ENCODE peak calls at places on chromosomes 16 and 17, in eight cellular contexts. A is HS-27A; K is SHP77; E is stimulated activated CD4-positive, alpha-beta T cell treated with anti-CD3 and anti-CD28 coated beads, Interleukin-2, amount 100 ng/mL, for 48 hours; G is naive thymus-derived CD8-positive, alpha-beta T cell; B is NCI-H2029; H is central memory CD4-positive, alpha-beta T cell; M is mammary epithelial cell. V is an unnamed sample.
A peak's percentile ranks its signal among the peaks of the same experiment; 100 is the strongest.

GRCh38 chr16:51532551-51532950 is 381.5 kb upstream of the SALL1 start:
- DNase-seq in A (no peak), B (no peak), K (no peak), H (no peak), M (peak; percentile 69), G (no peak), E (no peak), V (no peak)

GRCh38 chr16:26542198-26542597 is 524.5 kb upstream of the C16orf82 start:
- DNase-seq in H (no peak), K (no peak), B (no peak), G (no peak), A (no peak), E (no peak), M (no peak), V (no peak)

GRCh38 chr16:59593256-59593655 is 859.1 kb upstream of the GOT2 start:
- DNase-seq in E (no peak), M (peak; percentile 54), A (peak; percentile 75), K (no peak), H (no peak), B (no peak), G (no peak), V (no peak)

GRCh38 chr17:75688209-75688771 is 21.2 kb downstream of the SAP30BP start:
- DNase-seq in K (no peak), A (no peak), M (peak; percentile 77), E (no peak), B (no peak), H (no peak), G (no peak), V (no peak)

GRCh38 chr16:11323551-11324336 is 21.5 kb upstream of the RMI2 start:
- DNase-seq in M (no peak), H (no peak), A (no peak), G (no peak), B (no peak), E (no peak), K (no peak), V (no peak)

GRCh38 chr17:42253601-42254000 is 22.6 kb downstream of the STAT5B start:
- DNase-seq in A (no peak), G (no peak), K (no peak), B (no peak), E (no peak), M (no peak), H (no peak), V (no peak)

GRCh38 chr17:49567871-49568694 is 7.6 kb upstream of the NXPH3 start:
- DNase-seq in A (peak; percentile 47), K (peak; percentile 85), E (peak; percentile 89), M (peak; percentile 60), B (peak; percentile 64), G (peak; percentile 78), H (peak; percentile 63), V (peak; percentile 83)

GRCh38 chr17:65865715-65866425 is 304.4 kb upstream of the AXIN2 start:
- DNase-seq in K (no peak), M (no peak), E (no peak), G (no peak), B (no peak), H (no peak), A (no peak), V (no peak)

GRCh38 chr17:61312406-61313295 is 87.0 kb upstream of the TBX2 start:
- DNase-seq in M (no peak), E (no peak), K (no peak), H (no peak), A (no peak), G (no peak), B (no peak), V (no peak)

GRCh38 chr16:84423416-84423837 is 55.1 kb downstream of the ATP2C2 start:
- DNase-seq in K (peak; percentile 15), E (no peak), M (peak; percentile 48), B (no peak), H (no peak), A (peak; percentile 14), G (no peak), V (no peak)